ENCODE peak calls at places on chromosomes 2 and 18, in five cellular contexts. R is HCT116, D is GM12878, H is K562, M is HepG2. A is an unnamed sample.
A peak's percentile ranks its signal among the peaks of the same experiment; 100 is the strongest.

GRCh38 chr2:206354129-206354528 is 79.7 kb downstream of the ZDBF2 start:
- DNase-seq in R (no peak), D (no peak), M (no peak), H (no peak), A (no peak)

GRCh38 chr18:49814147-49814499 is 790 bp upstream of the ACAA2 start:
- DNase-seq in H (peak; percentile 69), M (peak; percentile 23), D (no peak), R (no peak), A (no peak)

GRCh38 chr18:67417864-67418523 is 98.5 kb downstream of the DSEL start:
- DNase-seq in M (peak; percentile 23), H (peak; percentile 17), D (peak; percentile 5), R (no peak), A (no peak)

GRCh38 chr2:3007135-3007534 is 370.5 kb downstream of the EIPR1 start:
- DNase-seq in D (no peak), R (no peak), M (no peak), H (no peak), A (no peak)

GRCh38 chr2:163345795-163346573 is 389.8 kb downstream of the FIGN start:
- DNase-seq in M (peak; percentile 59), H (peak; percentile 40), D (peak; percentile 25), R (peak; percentile 55), A (no peak)

GRCh38 chr18:40813116-40813515 is 1141.9 kb upstream of the PIK3C3 start:
- DNase-seq in R (no peak), M (no peak), D (no peak), H (no peak), A (no peak)

GRCh38 chr2:235051436-235052260 is 99.8 kb downstream of the SH3BP4 start:
- DNase-seq in D (no peak), M (no peak), R (no peak), H (no peak), A (no peak)

GRCh38 chr2:85468704-85469349 is 50.3 kb downstream of the SH2D6 start:
- DNase-seq in H (peak; percentile 78), R (peak; percentile 75), M (peak; percentile 97), D (no peak), A (peak; percentile 21)

GRCh38 chr2:95347681-95348608 is 50.8 kb downstream of the KCNIP3 start:
- DNase-seq in H (no peak), R (no peak), D (no peak), M (no peak), A (no peak)

GRCh38 chr2:8684885-8685696 is 3.2 kb downstream of the ID2 start:
- DNase-seq in R (peak; percentile 45), M (peak; percentile 59), D (no peak), H (peak; percentile 45), A (peak; percentile 80)

GRCh38 chr18:35143615-35144596 is 96.9 kb upstream of the ZNF397 start:
- DNase-seq in R (peak; percentile 32), D (no peak), H (peak; percentile 76), M (peak; percentile 47), A (peak; percentile 27)

GRCh38 chr18:22173928-22174301 is 4.5 kb downstream of the GATA6 start:
- DNase-seq in D (no peak), R (no peak), M (no peak), H (no peak), A (no peak)

GRCh38 chr18:13164406-13164805 is 54.2 kb upstream of the LDLRAD4 start:
- DNase-seq in D (no peak), M (no peak), R (no peak), H (no peak), A (no peak)

GRCh38 chr2:119229716-119230115 is 6.1 kb downstream of the STEAP3 start:
- DNase-seq in M (no peak), D (no peak), H (no peak), R (no peak), A (no peak)

GRCh38 chr2:222410534-222410933 is 13.8 kb upstream of the SGPP2 start:
- DNase-seq in M (no peak), D (no peak), H (no peak), R (no peak), A (no peak)

GRCh38 chr18:29892960-29893558 is 1149.5 kb downstream of the DSC3 start:
- DNase-seq in M (no peak), D (no peak), H (peak; percentile 3), R (no peak), A (no peak)

GRCh38 chr2:184425083-184425482 is 173.2 kb upstream of the ZNF804A start:
- DNase-seq in D (no peak), R (no peak), M (no peak), H (no peak), A (no peak)

GRCh38 chr2:241901500-241902351 is 32.2 kb downstream of the RTP5 start:
- DNase-seq in M (no peak), R (no peak), D (no peak), H (no peak), A (peak; percentile 59)

GRCh38 chr2:37683241-37683640 is 11.8 kb upstream of the CDC42EP3 start:
- DNase-seq in M (no peak), D (no peak), R (no peak), H (peak; percentile 49), A (no peak)

GRCh38 chr18:11689031-11689971 is at the start of gene GNAL:
- DNase-seq in H (peak; percentile 53), M (peak; percentile 55), D (no peak), R (peak; percentile 77), A (peak; percentile 75)

GRCh38 chr2:59249441-59250330 is 1008.6 kb upstream of the FANCL start:
- DNase-seq in D (no peak), R (no peak), H (no peak), M (no peak), A (no peak)

GRCh38 chr2:289362-290089 is 1.6 kb upstream of the ALKAL2 start:
- DNase-seq in R (no peak), H (peak; percentile 75), M (no peak), D (no peak), A (peak; percentile 74)

GRCh38 chr2:236503583-236503982 is 66.0 kb upstream of the ACKR3 start:
- DNase-seq in M (no peak), D (no peak), R (no peak), H (no peak), A (no peak)

GRCh38 chr2:9280204-9280603 is 73.6 kb downstream of the ASAP2 start:
- DNase-seq in M (no peak), R (no peak), H (no peak), D (no peak), A (no peak)

GRCh38 chr2:86747708-86748627 is 27.9 kb downstream of the RMND5A start:
- DNase-seq in H (peak; percentile 30), R (peak; percentile 31), D (no peak), M (peak; percentile 12), A (no peak)

GRCh38 chr2:160426604-160427003 is 67.0 kb downstream of the RBMS1 start:
- DNase-seq in H (no peak), D (no peak), R (no peak), M (no peak), A (no peak)

GRCh38 chr2:209368924-209369323 is 54.9 kb upstream of the MAP2 start:
- DNase-seq in H (no peak), M (peak; percentile 54), R (peak; percentile 97), D (peak; percentile 2), A (no peak)

DNA sequence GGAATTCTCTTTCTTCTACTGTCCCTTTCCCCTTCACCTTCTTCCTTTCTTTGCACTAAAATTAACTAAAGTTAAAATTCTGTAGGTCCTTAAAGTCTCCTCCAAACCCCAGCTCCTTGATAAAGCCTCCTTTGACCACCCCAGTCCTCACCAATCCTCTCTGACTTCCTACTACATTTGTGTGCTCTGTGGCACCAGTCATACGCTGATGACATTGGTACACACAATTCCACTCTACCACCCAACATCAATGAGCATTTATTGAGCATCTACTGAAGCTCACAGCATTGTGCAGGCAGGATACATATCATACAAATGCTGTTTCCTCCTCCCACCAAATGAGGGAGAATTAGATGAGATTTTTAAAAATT is 4.5 kb upstream of the SP5 start:
- DNase-seq in R (no peak), H (no peak), M (no peak), D (no peak), A (no peak)
- TF ChIP-seq EZH2 in R (no peak), H (no peak), M (no peak), D (no peak), A (no peak)

GRCh38 chr18:36372902-36373301 is 75.4 kb downstream of the FHOD3 start:
- DNase-seq in D (no peak), R (no peak), H (no peak), M (no peak), A (no peak)
- TF ChIP-seq ZNF274 in D (no peak), R (no peak), H (no peak), M (no peak), A (no peak)

GRCh38 chr2:165791811-165792454 is 2.1 kb downstream of the GALNT3 start:
- DNase-seq in R (no peak), H (no peak), M (no peak), D (no peak), A (no peak)

GRCh38 chr2:165793161-165793778 is 777 bp downstream of the GALNT3 start:
- DNase-seq in D (no peak), R (peak; percentile 13), H (no peak), M (no peak), A (no peak)

GRCh38 chr2:165795011-165795410 is 964 bp upstream of the GALNT3 start:
- DNase-seq in H (no peak), D (no peak), R (no peak), M (no peak), A (no peak)

GRCh38 chr2:165794520-165794882 is 454 bp upstream of the GALNT3 start:
- DNase-seq in R (peak; percentile 6), M (no peak), H (no peak), D (peak; percentile 43), A (no peak)

DNA sequence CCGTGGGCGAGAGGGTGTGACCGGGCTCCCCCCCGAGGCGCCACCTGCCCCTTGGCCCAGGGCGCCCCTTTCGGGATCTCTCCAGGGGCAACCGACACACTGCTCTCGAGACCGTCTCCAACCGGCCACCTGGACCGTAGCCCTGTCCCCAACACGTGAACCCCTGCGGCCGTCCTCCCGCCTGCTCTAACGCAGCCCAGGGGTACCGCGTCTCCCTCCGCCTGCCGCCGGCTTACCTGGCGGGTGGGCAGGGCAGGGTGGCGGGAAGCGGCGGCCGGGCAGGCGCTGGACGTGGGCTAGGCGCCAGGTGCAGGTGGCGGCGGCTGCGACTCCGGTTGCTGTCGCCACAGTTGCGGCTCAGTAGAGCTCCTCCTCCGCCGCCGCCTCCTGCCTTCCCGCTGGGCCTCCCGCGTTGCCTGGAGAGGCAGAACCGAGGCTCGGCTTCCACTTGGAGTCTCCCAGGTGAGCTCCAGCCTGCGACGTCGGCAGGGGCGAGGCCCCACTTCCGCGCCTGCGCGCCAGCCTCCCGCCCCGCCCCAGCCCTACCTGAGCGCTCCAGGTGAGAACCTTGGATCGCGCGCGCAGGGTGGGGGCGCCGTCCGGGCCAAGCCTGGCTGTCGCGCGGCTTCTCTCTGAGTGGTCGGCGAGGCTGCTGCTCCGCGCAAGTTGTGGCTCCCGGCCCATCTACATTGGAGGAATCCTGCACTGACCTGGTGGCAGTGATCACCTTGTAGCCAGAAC is at the start of gene GALNT3:
- DNase-seq in D (no peak), M (no peak), H (no peak), R (peak; percentile 64), A (peak; percentile 67)
- TF ChIP-seq EZH2 in D (no peak), M (peak; percentile 32), H (no peak), R (no peak), A (no peak)

GRCh38 chr2:135256531-135257258 is 204.6 kb downstream of the RAB3GAP1 start:
- DNase-seq in R (no peak), M (no peak), H (peak; percentile 8), D (no peak), A (no peak)
- TF ChIP-seq ZNF274 in R (no peak), M (no peak), H (no peak), D (no peak), A (no peak)

GRCh38 chr2:10860476-10861325 is 48.1 kb upstream of the PDIA6 start:
- DNase-seq in R (no peak), H (no peak), D (no peak), M (no peak), A (no peak)
- TF ChIP-seq EZH2 in R (no peak), H (no peak), D (no peak), M (no peak), A (no peak)

GRCh38 chr2:18122544-18123210 is 244.2 kb downstream of the KCNS3 start:
- DNase-seq in R (no peak), H (no peak), M (no peak), D (no peak), A (no peak)
- TF ChIP-seq ZNF274 in R (no peak), H (no peak), M (no peak), D (no peak), A (no peak)